ENCODE peak calls at places on chromosomes 4 and X, in five cellular contexts. X is lung microvascular endothelial cell; J is stimulated activated naive B cell treated with anti-CD40 and anti-IgM and Interleukin-4, amounts not matched to agents 10 μg/mL and 1 μg/mL and 100 μg/mL, for 72 hours; B is amygdala; Y is left colon. V is an unnamed sample.
A peak's percentile ranks its signal among the peaks of the same experiment; 100 is the strongest.

GRCh38 chrX:2928127-2928582 is 984 bp downstream of the ARSD start:
- DNase-seq in X (no peak), J (no peak), B (peak; percentile 36), Y (peak; percentile 58), V (peak; percentile 57)

GRCh38 chr4:182530451-182530850 is 287.2 kb downstream of the TENM3 start:
- DNase-seq in X (no peak), J (no peak), B (no peak), Y (no peak), V (no peak)

GRCh38 chrX:138127314-138127713 is 561.4 kb downstream of the ZIC3 start:
- DNase-seq in X (no peak), J (no peak), B (no peak), Y (no peak), V (no peak)

GRCh38 chr4:3871181-3871852 is 105.1 kb downstream of the ADRA2C start:
- DNase-seq in X (no peak), J (no peak), B (no peak), Y (peak; percentile 21), V (no peak)

GRCh38 chrX:134174859-134175258 is 62.1 kb upstream of the CCDC160 start:
- DNase-seq in X (no peak), J (no peak), B (no peak), Y (no peak), V (no peak)

GRCh38 chr4:148503681-148504080 is 61.5 kb upstream of the NR3C2 start:
- DNase-seq in X (no peak), J (no peak), B (no peak), Y (no peak), V (no peak)

GRCh38 chr4:42391981-42392380 is 5.3 kb upstream of the SHISA3 start:
- DNase-seq in X (no peak), J (no peak), B (no peak), Y (no peak), V (no peak)

GRCh38 chrX:9466711-9467110 is 1.9 kb downstream of the TBL1X start:
- DNase-seq in X (no peak), J (no peak), B (no peak), Y (no peak), V (no peak)

GRCh38 chr4:164501074-164501473 is 252.9 kb upstream of the SMIM31 start:
- DNase-seq in X (no peak), J (no peak), B (no peak), Y (no peak), V (no peak)

GRCh38 chr4:40309250-40309774 is 25.8 kb upstream of the CHRNA9 start:
- DNase-seq in X (peak; percentile 91), J (peak; percentile 71), B (no peak), Y (peak; percentile 82), V (no peak)

GRCh38 chr4:163400911-163401310 is 57.2 kb downstream of the NPY5R start:
- DNase-seq in X (no peak), J (no peak), B (no peak), Y (no peak), V (no peak)

GRCh38 chr4:136412708-136413107 is 1119.6 kb downstream of the PCDH18 start:
- DNase-seq in X (peak; percentile 13), J (no peak), B (no peak), Y (no peak), V (no peak)

GRCh38 chr4:64095398-64095797 is 313.9 kb downstream of the TECRL start:
- DNase-seq in X (no peak), J (no peak), B (no peak), Y (no peak), V (no peak)

GRCh38 chrX:9927638-9928037 is 39.5 kb upstream of the CLDN34 start:
- DNase-seq in X (no peak), J (no peak), B (no peak), Y (no peak), V (no peak)

GRCh38 chr4:9952415-9952950 is 68.8 kb downstream of the SLC2A9 start:
- DNase-seq in X (no peak), J (no peak), B (no peak), Y (no peak), V (no peak)

GRCh38 chrX:124341361-124342132 is 4.8 kb upstream of the SH2D1A start:
- DNase-seq in X (no peak), J (no peak), B (no peak), Y (no peak), V (no peak)

GRCh38 chr4:154626793-154627484 is 14.5 kb upstream of the FGG start:
- DNase-seq in X (peak; percentile 40), J (peak; percentile 51), B (peak; percentile 3), Y (peak; percentile 34), V (peak; percentile 6)

GRCh38 chr4:64271601-64272081 is 137.6 kb downstream of the TECRL start:
- DNase-seq in X (no peak), J (no peak), B (no peak), Y (no peak), V (no peak)

GRCh38 chr4:109648997-109649575 is 54.2 kb downstream of the CASP6 start:
- DNase-seq in X (no peak), J (no peak), B (no peak), Y (no peak), V (no peak)